ENCODE peak calls at places on chromosomes 7 and 10, in seven cellular contexts. D is HCT116, J is GM12878, P is sigmoid colon, L is K562, Y is stomach, R is endothelial cell of umbilical vein. F is an unnamed sample.

GRCh38 chr10:117716896-117717295 is 174.3 kb downstream of the EMX2 start:
- DNase-seq in D (no peak), J (no peak), P (no peak), L (no peak), Y (no peak), R (no peak), F (no peak)

GRCh38 chr10:132572545-132572937 is 35.0 kb downstream of the INPP5A start:
- DNase-seq in D (no peak), J (no peak), P (peak), L (no peak), Y (no peak), R (no peak), F (no peak)

GRCh38 chr10:75030371-75030770 is 81.1 kb upstream of the SAMD8 start:
- DNase-seq in D (no peak), J (no peak), P (no peak), L (no peak), Y (no peak), R (no peak), F (no peak)

GRCh38 chr10:45004661-45005060 is 3.9 kb downstream of the ZNF22 start:
- DNase-seq in D (no peak), J (no peak), P (no peak), L (no peak), Y (no peak), R (no peak), F (no peak)

GRCh38 chr7:92010215-92010614 is 69.6 kb downstream of the AKAP9 start:
- DNase-seq in D (no peak), J (no peak), P (no peak), L (no peak), Y (no peak), R (no peak), F (no peak)

GRCh38 chr7:84372712-84373111 is 178.1 kb upstream of the SEMA3A start:
- DNase-seq in D (no peak), J (no peak), P (no peak), L (no peak), Y (no peak), R (no peak), F (no peak)

GRCh38 chr10:21494221-21495001 is 31.1 kb downstream of the SKIDA1 start:
- DNase-seq in D (no peak), J (no peak), P (peak), L (no peak), Y (no peak), R (peak), F (no peak)

GRCh38 chr7:153522261-153522660 is 529.9 kb upstream of the DPP6 start:
- DNase-seq in D (no peak), J (no peak), P (peak), L (no peak), Y (no peak), R (no peak), F (no peak)

GRCh38 chr7:1531979-1532455 is 1.5 kb downstream of the MAFK start:
- DNase-seq in D (no peak), J (no peak), P (peak), L (no peak), Y (peak), R (no peak), F (no peak)

GRCh38 chr10:100534726-100535125 is 1.0 kb upstream of the HIF1AN start:
- DNase-seq in D (no peak), J (no peak), P (no peak), L (no peak), Y (no peak), R (no peak), F (no peak)

GRCh38 chr10:100528123-100528884 is 1.4 kb downstream of the NDUFB8 start:
- DNase-seq in D (no peak), J (no peak), P (no peak), L (no peak), Y (no peak), R (peak), F (no peak)

GRCh38 chr10:100531761-100532160 is 2.1 kb upstream of the NDUFB8 start:
- DNase-seq in D (no peak), J (peak), P (no peak), L (no peak), Y (no peak), R (no peak), F (no peak)

GRCh38 chr10:100528885-100529472 is 692 bp downstream of the NDUFB8 start:
- DNase-seq in D (no peak), J (no peak), P (peak), L (peak), Y (no peak), R (peak), F (no peak)

DNA sequence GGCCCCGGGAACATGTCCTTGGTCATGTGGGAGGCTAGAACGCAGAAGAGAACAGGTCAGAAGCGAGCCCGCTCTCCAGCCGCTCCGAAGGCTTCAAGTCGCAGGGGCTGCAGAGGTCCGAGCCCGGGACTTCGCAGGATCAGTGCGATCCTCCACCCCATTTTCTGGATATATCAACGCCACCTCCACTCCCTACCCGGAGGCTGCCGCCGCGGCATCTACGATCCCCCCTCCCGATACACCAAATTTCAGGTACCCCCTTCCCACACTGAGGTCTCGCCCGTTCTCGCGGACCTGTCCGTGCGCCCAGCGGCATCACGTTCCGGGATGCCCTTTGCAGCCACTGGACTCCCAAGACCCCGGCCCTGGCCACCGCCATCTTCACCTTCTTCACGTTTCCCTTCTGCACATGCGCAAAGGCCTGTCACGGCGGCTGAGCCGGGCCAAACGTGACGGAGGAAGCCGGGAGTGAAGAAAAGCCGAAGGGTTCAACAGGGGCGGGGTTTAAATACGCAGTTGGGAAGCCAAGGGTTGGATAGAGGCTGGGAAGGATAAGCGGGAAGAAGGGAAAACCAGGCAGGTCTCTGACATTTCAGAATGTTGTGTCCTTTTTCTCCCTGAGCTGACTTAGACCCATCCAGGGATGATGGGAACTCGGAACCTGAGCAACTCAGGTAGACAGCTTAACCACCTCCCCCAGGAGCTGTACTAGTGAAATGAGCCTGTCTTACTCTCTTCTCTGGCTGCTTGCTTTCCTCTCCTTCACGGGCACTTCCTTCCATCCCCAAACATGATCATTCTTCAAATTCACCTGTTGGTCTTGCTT is at the start of gene NDUFB8:
- DNase-seq in D (peak), J (peak), P (peak), L (peak), Y (peak), R (peak), F (peak)
- TF ChIP-seq POLR2A in D (peak), J (peak), P (peak), L (peak), Y (no peak), R (peak), F (peak)

DNA sequence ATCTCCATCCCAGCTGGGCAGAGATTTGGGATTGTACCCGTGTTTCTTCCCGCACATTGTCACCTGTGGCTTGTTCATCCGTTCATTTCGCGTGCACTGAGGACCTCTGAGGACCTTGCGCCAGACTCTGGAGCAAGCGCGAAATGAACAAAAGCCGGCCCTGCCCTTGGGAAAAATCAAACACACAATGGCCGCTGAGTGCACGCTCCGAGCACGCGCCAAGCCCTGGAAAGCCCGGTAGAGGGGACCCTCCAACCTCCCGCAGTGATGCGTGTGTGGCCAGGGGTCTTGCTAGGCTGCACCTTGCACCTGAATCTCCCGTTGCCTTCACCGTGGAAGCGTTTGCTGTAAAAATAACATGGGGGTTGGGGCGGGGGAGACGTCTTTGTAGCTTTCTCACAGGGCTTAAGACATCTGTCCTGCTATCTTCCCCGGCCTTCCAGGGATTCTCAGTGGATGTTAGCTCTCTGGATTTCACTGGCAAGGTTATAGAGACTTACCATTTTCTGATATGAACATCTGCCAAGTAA is 37.4 kb downstream of the ZNF777 start:
- DNase-seq in D (no peak), J (no peak), P (no peak), L (no peak), Y (no peak), R (peak), F (no peak)
- TF ChIP-seq POLR2AphosphoS5 in D (no peak), J (no peak), P (no peak), L (no peak), Y (no peak), R (no peak), F (no peak)

GRCh38 chr7:6011541-6011940 is 2.5 kb downstream of the AIMP2 start:
- DNase-seq in D (no peak), J (no peak), P (no peak), L (no peak), Y (no peak), R (no peak), F (no peak)
- TF ChIP-seq POLR2A in D (no peak), J (no peak), P (no peak), L (no peak), Y (no peak), R (no peak), F (no peak)

GRCh38 chr10:33155720-33156638 is 178.5 kb downstream of the NRP1 start:
- DNase-seq in D (no peak), J (no peak), P (no peak), L (peak), Y (no peak), R (no peak), F (peak)
- TF ChIP-seq POLR2AphosphoS5 in D (no peak), J (no peak), P (no peak), L (no peak), Y (peak), R (no peak), F (no peak)

GRCh38 chr10:119207367-119207668 is at the start of gene GRK5:
- DNase-seq in D (peak), J (peak), P (peak), L (peak), Y (peak), R (peak), F (peak)
- TF ChIP-seq POLR2A in D (peak), J (peak), P (no peak), L (no peak), Y (no peak), R (no peak), F (no peak)

DNA sequence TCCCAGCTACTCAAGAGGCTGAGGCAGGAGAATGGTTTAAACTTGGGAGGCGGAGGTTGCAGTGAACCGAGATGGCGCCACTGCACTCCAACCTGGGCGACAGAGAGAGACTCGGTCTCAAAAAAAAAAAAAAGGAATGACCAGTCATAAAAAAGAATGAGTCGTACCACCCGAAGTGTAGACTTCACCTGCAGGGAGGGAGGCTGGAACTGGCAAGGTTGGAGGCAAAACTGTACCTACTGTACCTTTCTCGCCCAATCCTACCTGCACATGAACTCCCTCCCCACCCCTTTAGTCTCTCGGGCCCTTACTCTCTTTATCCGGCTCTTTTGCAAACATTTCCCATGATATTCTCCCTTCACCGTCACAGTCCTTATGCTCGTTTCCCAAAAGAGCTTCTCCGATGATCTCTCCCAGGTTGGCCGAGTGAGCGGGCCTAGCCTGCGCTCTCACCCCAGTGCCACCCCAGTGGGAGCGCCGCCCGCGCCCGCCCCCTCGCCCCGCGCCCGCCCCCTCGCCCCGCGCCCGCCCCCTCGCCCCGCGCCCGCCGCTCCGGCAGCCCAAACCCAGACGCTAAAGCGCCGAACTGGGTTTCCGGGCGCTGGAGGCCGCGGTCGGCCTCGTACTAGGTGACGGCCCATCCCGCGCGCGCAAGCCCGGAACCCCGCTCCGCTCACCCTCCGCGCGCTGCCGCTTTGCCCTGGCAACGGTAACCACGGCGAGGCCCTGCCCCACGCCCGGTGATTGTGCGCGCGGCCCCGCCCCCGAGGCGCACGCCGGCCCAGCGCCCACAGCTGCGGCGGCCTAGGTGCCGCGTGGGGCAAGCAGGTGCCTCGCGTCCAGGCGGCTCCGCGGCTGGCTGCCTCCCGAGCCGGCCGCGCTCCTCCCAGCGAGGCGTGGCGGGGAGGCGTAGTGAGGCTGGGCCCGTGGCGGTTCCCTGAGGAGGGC is at the start of gene SMKR1:
- DNase-seq in D (peak), J (peak), P (peak), L (peak), Y (peak), R (peak), F (peak)
- TF ChIP-seq POLR2AphosphoS5 in D (peak), J (no peak), P (no peak), L (no peak), Y (no peak), R (no peak), F (no peak)

GRCh38 chr10:110209399-110209925 is 2.1 kb downstream of the MXI1 start:
- DNase-seq in D (peak), J (no peak), P (peak), L (peak), Y (no peak), R (peak), F (no peak)
- TF ChIP-seq POLR2A in D (no peak), J (no peak), P (no peak), L (no peak), Y (no peak), R (no peak), F (no peak)

GRCh38 chr7:73850212-73850611 is 7.9 kb upstream of the METTL27 start:
- DNase-seq in D (no peak), J (no peak), P (no peak), L (no peak), Y (no peak), R (no peak), F (no peak)

GRCh38 chr7:73852500-73852899 is 8.5 kb upstream of the TMEM270 start:
- DNase-seq in D (no peak), J (no peak), P (no peak), L (no peak), Y (no peak), R (no peak), F (no peak)

GRCh38 chr7:73850781-73851207 is 8.5 kb upstream of the METTL27 start:
- DNase-seq in D (peak), J (no peak), P (no peak), L (peak), Y (no peak), R (peak), F (no peak)

GRCh38 chr7:73847941-73848723 is 5.8 kb upstream of the METTL27 start:
- DNase-seq in D (no peak), J (no peak), P (no peak), L (no peak), Y (no peak), R (no peak), F (no peak)

DNA sequence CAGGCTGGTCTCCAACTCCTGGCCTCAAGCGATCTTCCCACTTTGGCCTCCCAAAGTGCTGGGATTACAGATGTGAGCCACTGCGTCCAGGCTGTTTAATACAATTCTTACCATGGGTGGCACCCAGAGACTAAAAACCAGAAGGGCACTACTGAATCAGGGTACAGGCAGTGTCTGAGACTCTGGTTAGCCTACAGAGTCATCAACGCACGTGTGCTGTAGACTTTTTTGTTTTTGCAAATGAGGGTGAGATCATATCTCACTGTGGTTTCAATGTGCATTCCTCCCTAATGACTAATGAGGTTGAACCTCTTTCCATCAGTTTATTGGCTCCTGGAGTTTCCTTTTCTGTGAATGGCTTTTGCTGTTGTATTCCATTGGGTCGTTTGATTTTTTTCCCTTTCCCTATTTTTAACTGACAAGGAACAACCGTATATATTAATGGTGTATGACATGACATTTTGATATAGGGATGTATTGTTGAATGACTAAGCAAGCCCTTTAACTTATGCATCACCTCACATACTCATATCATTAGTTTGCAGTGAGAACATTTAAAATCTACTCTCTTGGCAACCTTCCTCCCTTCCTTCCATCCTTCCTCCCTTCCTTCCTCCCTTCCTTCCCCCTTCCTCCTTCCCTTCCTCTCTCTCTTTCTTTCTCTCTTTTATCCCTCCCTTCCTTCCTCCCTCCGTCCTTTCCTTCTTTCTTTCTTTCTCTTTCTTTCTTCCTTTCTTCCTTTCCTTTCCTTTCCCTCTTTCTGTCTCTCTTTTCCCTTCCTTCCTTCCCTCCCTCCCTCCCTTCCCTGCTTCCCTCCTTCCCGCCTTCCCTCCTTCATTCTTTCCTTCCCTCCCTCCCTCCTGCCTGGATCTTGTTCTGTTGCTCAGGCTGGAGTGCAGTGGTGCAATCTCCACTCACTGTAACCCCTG is 9.3 kb upstream of the TMEM270 start:
- DNase-seq in D (peak), J (peak), P (no peak), L (peak), Y (no peak), R (peak), F (no peak)
- TF ChIP-seq POLR2AphosphoS5 in D (peak), J (no peak), P (no peak), L (no peak), Y (peak), R (peak), F (no peak)

GRCh38 chr10:123157210-123157609 is 3.0 kb downstream of the BUB3 start:
- DNase-seq in D (no peak), J (no peak), P (no peak), L (no peak), Y (no peak), R (peak), F (no peak)

GRCh38 chr10:123154943-123155505 is 822 bp downstream of the BUB3 start:
- DNase-seq in D (peak), J (no peak), P (no peak), L (no peak), Y (no peak), R (no peak), F (no peak)

GRCh38 chr10:123156091-123156490 is 1.9 kb downstream of the BUB3 start:
- DNase-seq in D (no peak), J (no peak), P (no peak), L (no peak), Y (no peak), R (peak), F (no peak)

GRCh38 chr10:123153486-123154091 is 613 bp upstream of the BUB3 start:
- DNase-seq in D (no peak), J (no peak), P (no peak), L (no peak), Y (no peak), R (no peak), F (no peak)

DNA sequence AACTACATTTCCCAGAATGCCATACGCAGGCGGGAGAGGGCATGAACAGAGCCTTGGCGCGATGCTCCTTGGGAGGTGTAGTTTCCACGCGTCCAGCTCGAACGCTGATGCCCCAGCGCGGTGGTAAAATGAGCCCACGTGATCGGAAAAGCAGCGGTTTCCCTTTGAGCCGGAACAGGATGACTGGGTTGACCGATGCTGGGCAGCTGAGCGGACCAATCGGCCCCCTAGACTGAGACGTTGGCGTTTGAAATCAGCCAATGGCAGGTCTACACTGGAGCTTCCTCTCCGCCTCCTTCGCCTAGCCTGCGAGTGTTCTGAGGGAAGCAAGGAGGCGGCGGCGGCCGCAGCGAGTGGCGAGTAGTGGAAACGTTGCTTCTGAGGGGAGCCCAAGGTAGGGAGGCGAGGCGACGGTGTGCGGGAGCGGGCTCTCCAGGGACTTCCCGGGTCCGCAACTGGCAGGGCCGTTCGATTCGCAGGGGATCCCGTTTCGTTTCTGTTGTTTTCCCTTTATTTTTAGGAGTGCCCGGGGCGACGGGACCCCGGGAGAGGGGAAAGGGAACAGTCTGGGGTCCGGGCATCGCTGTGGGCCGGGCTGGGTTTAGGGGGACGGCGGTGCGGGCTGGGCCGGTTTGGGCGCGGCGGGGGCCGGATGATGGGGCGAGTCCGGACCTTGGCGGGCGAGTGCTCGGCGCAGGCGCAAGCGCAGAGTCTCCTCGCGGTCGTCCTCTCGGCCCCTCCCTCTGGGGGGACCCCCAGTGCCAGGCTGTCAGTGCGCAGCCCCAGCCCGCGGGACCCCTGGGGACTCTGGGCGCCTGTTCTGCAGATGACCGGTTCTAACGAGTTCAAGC is at the start of gene BUB3:
- DNase-seq in D (peak), J (peak), P (peak), L (peak), Y (peak), R (peak), F (peak)
- TF ChIP-seq POLR2A in D (peak), J (peak), P (peak), L (peak), Y (no peak), R (peak), F (peak)

GRCh38 chr7:79977481-79977880 is 157.2 kb upstream of the GNAI1 start:
- DNase-seq in D (no peak), J (no peak), P (no peak), L (no peak), Y (no peak), R (no peak), F (no peak)
- TF ChIP-seq POLR2AphosphoS5 in D (no peak), J (no peak), P (no peak), L (no peak), Y (no peak), R (no peak), F (no peak)